ENCODE peak calls at places on chromosome 22, in six cellular contexts. F, A, C, S, X and L are unnamed samples. For H3K9me3, the result is how much of the 10 kb centered on the place peaks cover.

GRCh38 chr22:42680648-42681047 is 31.5 kb upstream of the CYB5R3 start:
- DNase-seq in F (no peak), X (no peak), C (no peak), A (no peak), S (no peak), L (peak)

GRCh38 chr22:40009953-40010751 is 15.4 kb downstream of the FAM83F start:
- DNase-seq in X (peak), C (no peak), F (no peak), S (no peak), A (no peak), L (no peak)

GRCh38 chr22:24176040-24176439 is 5.2 kb upstream of the SUSD2 start:
- DNase-seq in C (no peak), A (no peak), X (no peak), F (no peak), S (no peak), L (peak)

GRCh38 chr22:22605074-22605404 is 39.4 kb upstream of the GGTLC2 start:
- DNase-seq in S (no peak), F (peak), A (no peak), X (no peak), C (no peak), L (no peak)

GRCh38 chr22:27461470-27461869 is 340.1 kb downstream of the MN1 start:
- DNase-seq in X (no peak), A (no peak), C (no peak), F (no peak), S (no peak), L (no peak)

GRCh38 chr22:26323013-26323412 is 106.0 kb upstream of the ASPHD2 start:
- DNase-seq in C (no peak), S (no peak), X (no peak), A (no peak), F (no peak), L (no peak)

GRCh38 chr22:40541300-40541699 is 95.2 kb downstream of the MRTFA start:
- DNase-seq in S (no peak), C (no peak), X (no peak), A (no peak), F (no peak), L (no peak)

GRCh38 chr22:39661842-39662676 is 91.5 kb downstream of the CACNA1I start:
- DNase-seq in X (no peak), F (peak), A (peak), C (no peak), S (no peak), L (no peak)

GRCh38 chr22:39300198-39300830 is 19.1 kb downstream of the RPL3 start:
- DNase-seq in A (no peak), F (peak), S (peak), C (no peak), X (peak), L (no peak)

GRCh38 chr22:29341849-29342127 is 26.3 kb upstream of the RASL10A start:
- DNase-seq in F (no peak), A (no peak), S (no peak), C (no peak), X (no peak), L (no peak)

GRCh38 chr22:37519268-37520195 is at the start of gene CARD10:
- DNase-seq in A (no peak), F (no peak), C (no peak), S (no peak), X (no peak), L (peak)

GRCh38 chr22:24550028-24550901 is 4.7 kb downstream of the GUCD1 start:
- DNase-seq in F (no peak), C (no peak), X (no peak), S (no peak), A (no peak), L (peak)

GRCh38 chr22:48536691-48537591 is 1290.7 kb downstream of the BRD1 start:
- DNase-seq in F (no peak), S (peak), A (no peak), X (no peak), C (no peak), L (no peak)
- H3K9me3 ChIP-seq in F (under half), S (under half), A (under half), X (under half), C (under half), L (under half)

GRCh38 chr22:17475318-17476212 is 87.7 kb upstream of the SLC25A18 start:
- DNase-seq in S (no peak), A (no peak), X (no peak), C (no peak), F (no peak), L (no peak)

GRCh38 chr22:17476838-17477237 is 86.5 kb upstream of the SLC25A18 start:
- DNase-seq in S (no peak), C (no peak), F (no peak), X (no peak), A (no peak), L (no peak)

GRCh38 chr22:17472886-17473285 is 90.4 kb upstream of the SLC25A18 start:
- DNase-seq in S (no peak), X (no peak), C (no peak), A (no peak), F (no peak), L (no peak)

GRCh38 chr22:17471901-17472566 is 91.3 kb upstream of the SLC25A18 start:
- DNase-seq in S (no peak), X (no peak), F (no peak), C (no peak), A (no peak), L (peak)

DNA sequence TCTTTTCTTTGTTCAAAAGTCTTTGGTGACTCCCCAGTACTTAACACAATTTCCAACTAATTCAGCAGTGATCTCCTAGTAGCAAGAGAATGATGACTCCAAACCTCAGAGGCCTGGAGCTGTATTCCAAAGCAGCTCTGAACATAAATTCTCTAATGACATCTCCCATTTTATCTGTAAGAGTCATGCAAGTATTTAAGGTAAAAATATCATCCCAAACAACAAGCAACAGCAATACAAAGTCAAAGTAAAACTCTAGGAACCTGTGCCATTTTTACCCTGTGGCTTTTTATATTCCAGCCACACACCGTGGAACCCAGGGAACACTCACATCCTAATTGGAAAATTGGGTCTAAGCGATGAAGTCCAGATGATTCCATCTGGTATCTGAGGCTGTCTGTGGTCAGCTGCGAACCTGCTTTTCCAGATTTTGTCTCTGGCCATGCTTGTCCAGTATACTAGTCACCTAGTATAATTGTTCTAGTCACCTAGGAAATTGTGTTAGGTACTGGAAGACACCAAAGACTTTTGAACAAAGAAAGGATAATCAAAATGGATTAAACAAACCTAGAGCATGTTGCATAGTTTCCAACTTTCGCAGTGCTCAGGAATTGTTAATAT is 92.3 kb upstream of the SLC25A18 start:
- DNase-seq in F (no peak), C (no peak), X (no peak), S (no peak), A (no peak), L (no peak)
- H3K27ac ChIP-seq in F (no peak), C (no peak), X (no peak), S (no peak), A (no peak), L (no peak)

GRCh38 chr22:48900626-48901025 is 927.0 kb downstream of the BRD1 start:
- DNase-seq in S (peak), X (no peak), C (no peak), A (no peak), F (no peak), L (no peak)

GRCh38 chr22:48900327-48900597 is 927.4 kb downstream of the BRD1 start:
- DNase-seq in A (no peak), X (no peak), F (no peak), C (no peak), S (no peak), L (no peak)

GRCh38 chr22:48898524-48899377 is 928.9 kb downstream of the BRD1 start:
- DNase-seq in A (no peak), S (peak), C (no peak), F (no peak), X (no peak), L (no peak)

GRCh38 chr22:48901324-48901723 is 926.3 kb downstream of the BRD1 start:
- DNase-seq in F (no peak), C (no peak), A (no peak), X (no peak), S (peak), L (no peak)

GRCh38 chr22:48899523-48900326 is 927.9 kb downstream of the BRD1 start:
- DNase-seq in F (no peak), A (no peak), X (no peak), C (no peak), S (peak), L (no peak)
- H3K9me3 ChIP-seq in F (under half), A (under half), X (under half), C (under half), S (under half), L (under half)

GRCh38 chr22:19798825-19799224 is 38.2 kb downstream of the TBX1 start:
- DNase-seq in S (no peak), C (no peak), X (peak), A (no peak), F (no peak), L (peak)
- H3K27ac ChIP-seq in S (no peak), C (no peak), X (no peak), A (no peak), F (no peak), L (no peak)

GRCh38 chr22:49470741-49471134 is 356.9 kb downstream of the BRD1 start:
- DNase-seq in A (no peak), S (no peak), F (no peak), X (no peak), C (no peak), L (no peak)
- H3K9me3 ChIP-seq in A (under half), S (under half), F (under half), X (under half), C (under half), L (under half)